ENCODE peak calls at places on chromosomes 16 and 17, in five cellular contexts. B is tibial nerve, H is ovary, F is H1, O is stomach. M is an unnamed sample.
A peak's percentile ranks its signal among the peaks of the same experiment; 100 is the strongest.

GRCh38 chr16:82034981-82035612 is at the start of gene HSD17B2:
- DNase-seq in B (no peak), H (no peak), F (no peak), O (peak; percentile 32), M (peak; percentile 78)

GRCh38 chr17:68290955-68291835 is at the start of the genes ARSG and SLC16A6:
- DNase-seq in B (no peak), H (peak; percentile 81), F (no peak), O (peak; percentile 64), M (peak; percentile 63)

GRCh38 chr17:41544497-41544896 is 16.4 kb upstream of the KRT19 start:
- DNase-seq in B (no peak), H (no peak), F (no peak), O (no peak), M (peak; percentile 69)

GRCh38 chr17:34665150-34665802 is 85.9 kb downstream of the TMEM132E start:
- DNase-seq in B (no peak), H (no peak), F (no peak), O (no peak), M (no peak)

GRCh38 chr17:76626442-76626841 is 17.1 kb downstream of the ST6GALNAC1 start:
- DNase-seq in B (no peak), H (no peak), F (no peak), O (no peak), M (no peak)

GRCh38 chr16:53809088-53809951 is 105.4 kb downstream of the FTO start:
- DNase-seq in B (no peak), H (no peak), F (no peak), O (no peak), M (no peak)

GRCh38 chr16:67872631-67873434 is at the start of gene EDC4:
- DNase-seq in B (peak; percentile 66), H (peak; percentile 88), F (no peak), O (peak; percentile 85), M (peak; percentile 88)

GRCh38 chr16:25177831-25178688 is 38.7 kb upstream of the AQP8 start:
- DNase-seq in B (no peak), H (peak; percentile 49), F (no peak), O (no peak), M (peak; percentile 71)

GRCh38 chr17:55299162-55299838 is 34.5 kb downstream of the HLF start:
- DNase-seq in B (no peak), H (no peak), F (no peak), O (no peak), M (no peak)

GRCh38 chr17:17849147-17849820 is 12.5 kb upstream of the SREBF1 start:
- DNase-seq in B (peak; percentile 54), H (peak; percentile 76), F (no peak), O (peak; percentile 62), M (peak; percentile 67)

GRCh38 chr17:56739376-56739775 is 94.3 kb downstream of the C17orf67 start:
- DNase-seq in B (no peak), H (no peak), F (no peak), O (no peak), M (no peak)

GRCh38 chr17:76519048-76519614 is 17.9 kb upstream of the RHBDF2 start:
- DNase-seq in B (no peak), H (no peak), F (no peak), O (no peak), M (no peak)

GRCh38 chr17:77444653-77445029 is 303.9 kb downstream of the SEC14L1 start:
- DNase-seq in B (no peak), H (peak; percentile 77), F (no peak), O (no peak), M (peak; percentile 49)

GRCh38 chr16:30567991-30568638 is 3.4 kb downstream of the ZNF688 start:
- DNase-seq in B (no peak), H (no peak), F (no peak), O (no peak), M (peak; percentile 46)

GRCh38 chr16:67773099-67773498 is 33.3 kb downstream of the RANBP10 start:
- DNase-seq in B (peak; percentile 45), H (peak; percentile 38), F (no peak), O (no peak), M (peak; percentile 14)

GRCh38 chr16:56356276-56357241 is 68.8 kb downstream of the AMFR start:
- DNase-seq in B (peak; percentile 76), H (peak; percentile 85), F (peak; percentile 75), O (peak; percentile 82), M (peak; percentile 81)

GRCh38 chr16:80570106-80570478 is 29.3 kb downstream of the DYNLRB2 start:
- DNase-seq in B (no peak), H (no peak), F (no peak), O (no peak), M (no peak)

GRCh38 chr17:64245218-64246145 is 17.6 kb downstream of the TEX2 start:
- DNase-seq in B (no peak), H (no peak), F (no peak), O (no peak), M (no peak)

GRCh38 chr17:40949406-40949805 is 12.0 kb upstream of the KRT23 start:
- DNase-seq in B (no peak), H (no peak), F (no peak), O (no peak), M (no peak)

GRCh38 chr17:45719335-45720071 is 64.6 kb upstream of the CRHR1 start:
- DNase-seq in B (no peak), H (no peak), F (no peak), O (no peak), M (no peak)

GRCh38 chr17:71914812-71915211 is 206.0 kb upstream of the SOX9 start:
- DNase-seq in B (no peak), H (no peak), F (no peak), O (no peak), M (no peak)

GRCh38 chr17:79803997-79804855 is 7.3 kb upstream of the CBX8 start:
- DNase-seq in B (no peak), H (no peak), F (no peak), O (no peak), M (no peak)

GRCh38 chr16:84143784-84144199 is 1.2 kb downstream of the HSDL1 start:
- DNase-seq in B (no peak), H (peak; percentile 52), F (no peak), O (no peak), M (no peak)

GRCh38 chr16:28910046-28911031 is 14.7 kb downstream of the RABEP2 start:
- DNase-seq in B (no peak), H (no peak), F (no peak), O (no peak), M (peak; percentile 74)

GRCh38 chr16:17359778-17360177 is 111.0 kb downstream of the XYLT1 start:
- DNase-seq in B (no peak), H (no peak), F (no peak), O (no peak), M (no peak)

GRCh38 chr16:23905027-23905426 is 69.2 kb downstream of the PRKCB start:
- DNase-seq in B (no peak), H (peak; percentile 54), F (peak; percentile 68), O (no peak), M (peak; percentile 21)

GRCh38 chr16:81673432-81673831 is 105.7 kb upstream of the PLCG2 start:
- DNase-seq in B (no peak), H (no peak), F (no peak), O (no peak), M (no peak)

GRCh38 chr16:22638393-22639206 is 127.9 kb downstream of the NPIPB5 start:
- DNase-seq in B (no peak), H (no peak), F (no peak), O (no peak), M (no peak)

GRCh38 chr17:35612924-35613521 is 25.9 kb downstream of the AP2B1 start:
- DNase-seq in B (peak; percentile 70), H (peak; percentile 46), F (no peak), O (peak; percentile 44), M (peak; percentile 35)

GRCh38 chr17:41340934-41341861 is 9.4 kb downstream of the KRT33A start:
- DNase-seq in B (no peak), H (no peak), F (no peak), O (no peak), M (no peak)

DNA sequence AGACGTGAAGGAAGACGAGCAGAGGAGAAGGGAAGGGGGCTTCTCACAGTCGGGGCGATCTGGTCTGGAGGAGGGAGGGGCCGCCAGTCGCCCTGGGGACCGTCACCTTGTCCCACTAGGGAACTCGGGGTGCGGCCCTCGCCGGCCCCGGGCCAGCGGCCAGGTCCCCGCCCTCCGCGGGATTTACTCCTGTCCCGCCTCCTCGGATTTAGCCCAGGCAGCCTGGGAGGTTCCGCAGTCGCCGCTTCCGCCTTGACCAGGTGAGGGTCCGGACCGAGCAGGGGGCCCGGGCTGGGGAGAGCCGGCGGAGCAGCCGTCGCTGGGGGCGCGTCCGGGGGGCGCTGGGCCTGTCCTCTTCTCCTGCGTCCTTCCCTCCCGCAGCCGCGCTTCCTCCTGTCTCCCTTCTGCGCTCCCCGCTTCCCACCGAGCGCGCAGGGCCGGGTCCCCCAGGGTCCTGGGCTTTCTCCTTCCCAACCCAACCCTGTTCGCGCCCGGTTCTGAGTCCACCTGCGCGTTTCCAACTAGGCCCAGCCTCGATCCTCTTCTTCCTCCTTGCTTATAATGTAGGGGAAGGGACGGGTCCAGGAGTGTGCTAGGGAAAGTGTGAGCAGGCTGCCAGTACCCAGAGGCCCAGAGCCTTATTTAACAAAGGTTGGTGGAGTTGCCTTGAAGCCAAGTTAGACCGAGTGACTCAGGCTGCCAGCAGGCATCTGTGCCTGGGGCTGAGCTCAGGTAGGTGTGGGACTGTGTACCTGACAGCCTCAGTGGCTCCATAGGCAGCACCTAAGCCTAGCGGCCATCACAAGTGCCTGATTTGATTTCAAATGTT is at the start of gene TNK1:
- DNase-seq in B (no peak), H (peak; percentile 77), F (no peak), O (peak; percentile 89), M (peak; percentile 87)
- H3K4me3 ChIP-seq in B (peak within 1 kb of the TSS; percentile 20), H (peak within 1 kb of the TSS; percentile 43), F (peak within 1 kb of the TSS; percentile 64), O (peak within 1 kb of the TSS; percentile 49), M (peak within 1 kb of the TSS; percentile 21)

GRCh38 chr17:78476973-78477372 is 98.5 kb downstream of the PGS1 start:
- DNase-seq in B (no peak), H (no peak), F (no peak), O (no peak), M (no peak)

GRCh38 chr17:78479369-78479768 is 97.8 kb downstream of the DNAH17 start:
- DNase-seq in B (no peak), H (no peak), F (no peak), O (no peak), M (no peak)

GRCh38 chr17:78476149-78476548 is 97.7 kb downstream of the PGS1 start:
- DNase-seq in B (no peak), H (no peak), F (no peak), O (no peak), M (no peak)

GRCh38 chr17:78477913-78478756 is 99.1 kb downstream of the DNAH17 start:
- DNase-seq in B (no peak), H (no peak), F (no peak), O (no peak), M (no peak)

GRCh38 chr17:78478757-78479297 is 98.4 kb downstream of the DNAH17 start:
- DNase-seq in B (no peak), H (no peak), F (no peak), O (no peak), M (no peak)
- TF ChIP-seq EP300 in B (no peak), H (no peak), F (no peak), O (no peak), M (no peak)

GRCh38 chr16:100989-101388 is 23.0 kb downstream of the MPG start:
- DNase-seq in B (no peak), H (no peak), F (no peak), O (no peak), M (no peak)
- H3K4me3 ChIP-seq in B (no peak overlapping the region), H (no peak overlapping the region), F (no peak overlapping the region), O (no peak overlapping the region), M (no peak overlapping the region)

DNA sequence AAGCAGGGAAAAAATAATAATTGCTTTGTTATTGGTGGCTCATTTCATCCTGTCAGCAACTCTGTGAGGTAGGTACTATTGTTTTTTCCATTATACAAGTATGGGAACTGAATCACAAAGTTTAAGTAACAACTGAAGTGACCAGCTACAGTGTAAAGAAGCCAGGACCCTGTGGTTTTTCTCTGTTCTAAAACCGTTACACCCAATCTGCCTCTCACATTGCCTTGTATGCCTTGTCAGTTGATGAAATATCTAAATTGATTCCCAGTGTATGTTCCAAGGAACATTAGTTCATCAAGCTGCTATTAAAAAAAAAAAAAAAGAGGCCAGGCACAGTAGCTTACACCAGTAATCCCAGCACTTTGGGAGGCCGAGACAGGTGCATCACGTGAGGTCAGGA is 5.4 kb downstream of the PIGL start:
- DNase-seq in B (no peak), H (no peak), F (no peak), O (no peak), M (no peak)
- TF ChIP-seq EP300 in B (no peak), H (no peak), F (no peak), O (no peak), M (no peak)

M was measured in transverse colon.